ENCODE peak calls at places on chromosomes 11 and 22, in nine cellular contexts. One of them, this sample, is unnamed. For H3K27me3, the result is how much of the 10 kb centered on the place peaks cover.

GRCh38 chr11:73549367-73549766 is 48.5 kb downstream of the FAM168A start:
- DNase-seq in ovary: no peak
- DNase-seq in sigmoid colon: no peak
- DNase-seq in psoas muscle: no peak
- DNase-seq in CD8-positive, alpha-beta memory T cell: no peak
- DNase-seq in right cardiac atrium: no peak
- DNase-seq in kidney epithelial cell: no peak
- DNase-seq in tibial nerve: no peak
- DNase-seq in adipocyte: no peak
- DNase-seq in this sample: no peak

GRCh38 chr11:73249304-73249703 is 22.8 kb upstream of the P2RY6 start:
- DNase-seq in ovary: no peak
- DNase-seq in sigmoid colon: peak
- DNase-seq in tibial nerve: no peak
- DNase-seq in kidney epithelial cell: peak
- DNase-seq in adipocyte: no peak
- DNase-seq in CD8-positive, alpha-beta memory T cell: no peak
- DNase-seq in psoas muscle: no peak
- DNase-seq in right cardiac atrium: no peak
- DNase-seq in this sample: no peak

GRCh38 chr11:68816251-68816776 is 25.4 kb downstream of the CPT1A start:
- DNase-seq in adipocyte: no peak
- DNase-seq in psoas muscle: no peak
- DNase-seq in tibial nerve: no peak
- DNase-seq in right cardiac atrium: peak
- DNase-seq in kidney epithelial cell: no peak
- DNase-seq in ovary: no peak
- DNase-seq in sigmoid colon: no peak
- DNase-seq in CD8-positive, alpha-beta memory T cell: no peak
- DNase-seq in this sample: no peak

GRCh38 chr11:102940714-102941588 is 14.6 kb downstream of the MMP13 start:
- DNase-seq in psoas muscle: no peak
- DNase-seq in adipocyte: peak
- DNase-seq in ovary: no peak
- DNase-seq in CD8-positive, alpha-beta memory T cell: peak
- DNase-seq in sigmoid colon: no peak
- DNase-seq in right cardiac atrium: no peak
- DNase-seq in tibial nerve: no peak
- DNase-seq in kidney epithelial cell: no peak
- DNase-seq in this sample: no peak

GRCh38 chr11:69475866-69476714 is 5.4 kb upstream of the LINC01488 start:
- DNase-seq in sigmoid colon: no peak
- DNase-seq in tibial nerve: no peak
- DNase-seq in right cardiac atrium: peak
- DNase-seq in kidney epithelial cell: no peak
- DNase-seq in ovary: no peak
- DNase-seq in psoas muscle: peak
- DNase-seq in CD8-positive, alpha-beta memory T cell: no peak
- DNase-seq in adipocyte: no peak
- DNase-seq in this sample: no peak

GRCh38 chr22:44595841-44596341 is 97.9 kb upstream of the RTL6 start:
- DNase-seq in sigmoid colon: no peak
- DNase-seq in tibial nerve: no peak
- DNase-seq in CD8-positive, alpha-beta memory T cell: no peak
- DNase-seq in ovary: no peak
- DNase-seq in right cardiac atrium: no peak
- DNase-seq in adipocyte: no peak
- DNase-seq in psoas muscle: no peak
- DNase-seq in kidney epithelial cell: peak
- DNase-seq in this sample: no peak

GRCh38 chr11:75388386-75389275 is 10.7 kb upstream of the RPS3 start:
- DNase-seq in kidney epithelial cell: no peak
- DNase-seq in CD8-positive, alpha-beta memory T cell: peak
- DNase-seq in tibial nerve: peak
- DNase-seq in adipocyte: peak
- DNase-seq in right cardiac atrium: peak
- DNase-seq in ovary: peak
- DNase-seq in sigmoid colon: peak
- DNase-seq in psoas muscle: peak
- DNase-seq in this sample: no peak

GRCh38 chr11:67410369-67410831 is 5.1 kb upstream of the CARNS1 start:
- DNase-seq in sigmoid colon: no peak
- DNase-seq in ovary: no peak
- DNase-seq in psoas muscle: no peak
- DNase-seq in CD8-positive, alpha-beta memory T cell: no peak
- DNase-seq in adipocyte: no peak
- DNase-seq in kidney epithelial cell: no peak
- DNase-seq in tibial nerve: no peak
- DNase-seq in right cardiac atrium: no peak
- DNase-seq in this sample: no peak

GRCh38 chr22:38973289-38974169 is 8.6 kb upstream of the APOBEC3B start:
- DNase-seq in psoas muscle: no peak
- DNase-seq in adipocyte: peak
- DNase-seq in CD8-positive, alpha-beta memory T cell: peak
- DNase-seq in right cardiac atrium: no peak
- DNase-seq in kidney epithelial cell: no peak
- DNase-seq in ovary: peak
- DNase-seq in sigmoid colon: no peak
- DNase-seq in tibial nerve: no peak
- DNase-seq in this sample: no peak

GRCh38 chr11:133065847-133066485 is 466.3 kb downstream of the OPCML start:
- DNase-seq in psoas muscle: no peak
- DNase-seq in adipocyte: no peak
- DNase-seq in CD8-positive, alpha-beta memory T cell: no peak
- DNase-seq in tibial nerve: no peak
- DNase-seq in ovary: no peak
- DNase-seq in kidney epithelial cell: no peak
- DNase-seq in sigmoid colon: no peak
- DNase-seq in right cardiac atrium: no peak
- DNase-seq in this sample: no peak

GRCh38 chr22:50729391-50730012 is 8.5 kb upstream of the ACR start:
- DNase-seq in adipocyte: no peak
- DNase-seq in right cardiac atrium: peak
- DNase-seq in ovary: peak
- DNase-seq in sigmoid colon: peak
- DNase-seq in psoas muscle: no peak
- DNase-seq in tibial nerve: peak
- DNase-seq in kidney epithelial cell: no peak
- DNase-seq in CD8-positive, alpha-beta memory T cell: peak
- DNase-seq in this sample: no peak

GRCh38 chr22:42719656-42720262 is 911 bp downstream of the A4GALT start:
- DNase-seq in right cardiac atrium: peak
- DNase-seq in kidney epithelial cell: no peak
- DNase-seq in sigmoid colon: no peak
- DNase-seq in ovary: no peak
- DNase-seq in tibial nerve: no peak
- DNase-seq in adipocyte: no peak
- DNase-seq in psoas muscle: no peak
- DNase-seq in CD8-positive, alpha-beta memory T cell: no peak
- DNase-seq in this sample: no peak

GRCh38 chr22:22178992-22179391 is 65.6 kb upstream of the VPREB1 start:
- DNase-seq in adipocyte: no peak
- DNase-seq in kidney epithelial cell: no peak
- DNase-seq in right cardiac atrium: no peak
- DNase-seq in psoas muscle: no peak
- DNase-seq in sigmoid colon: no peak
- DNase-seq in tibial nerve: no peak
- DNase-seq in CD8-positive, alpha-beta memory T cell: no peak
- DNase-seq in ovary: no peak
- DNase-seq in this sample: no peak

GRCh38 chr22:22181515-22181959 is 63.0 kb upstream of the VPREB1 start:
- DNase-seq in CD8-positive, alpha-beta memory T cell: no peak
- DNase-seq in adipocyte: no peak
- DNase-seq in ovary: no peak
- DNase-seq in tibial nerve: no peak
- DNase-seq in kidney epithelial cell: peak
- DNase-seq in sigmoid colon: no peak
- DNase-seq in psoas muscle: no peak
- DNase-seq in right cardiac atrium: no peak
- DNase-seq in this sample: no peak

GRCh38 chr22:22178566-22178965 is 66.0 kb upstream of the VPREB1 start:
- DNase-seq in psoas muscle: no peak
- DNase-seq in CD8-positive, alpha-beta memory T cell: no peak
- DNase-seq in kidney epithelial cell: no peak
- DNase-seq in sigmoid colon: no peak
- DNase-seq in right cardiac atrium: no peak
- DNase-seq in ovary: no peak
- DNase-seq in adipocyte: no peak
- DNase-seq in tibial nerve: no peak
- DNase-seq in this sample: no peak

GRCh38 chr22:22180738-22181514 is 63.7 kb upstream of the VPREB1 start:
- DNase-seq in psoas muscle: no peak
- DNase-seq in ovary: no peak
- DNase-seq in kidney epithelial cell: peak
- DNase-seq in tibial nerve: no peak
- DNase-seq in right cardiac atrium: no peak
- DNase-seq in adipocyte: no peak
- DNase-seq in sigmoid colon: no peak
- DNase-seq in CD8-positive, alpha-beta memory T cell: no peak
- DNase-seq in this sample: no peak

GRCh38 chr22:22179858-22180257 is 64.7 kb upstream of the VPREB1 start:
- DNase-seq in kidney epithelial cell: no peak
- DNase-seq in right cardiac atrium: no peak
- DNase-seq in sigmoid colon: no peak
- DNase-seq in CD8-positive, alpha-beta memory T cell: no peak
- DNase-seq in adipocyte: no peak
- DNase-seq in ovary: no peak
- DNase-seq in psoas muscle: no peak
- DNase-seq in tibial nerve: no peak
- DNase-seq in this sample: no peak
- H3K27me3 ChIP-seq in kidney epithelial cell: under half
- H3K27me3 ChIP-seq in right cardiac atrium: under half
- H3K27me3 ChIP-seq in sigmoid colon: under half
- H3K27me3 ChIP-seq in CD8-positive, alpha-beta memory T cell: under half
- H3K27me3 ChIP-seq in adipocyte: half or more
- H3K27me3 ChIP-seq in ovary: under half
- H3K27me3 ChIP-seq in psoas muscle: under half
- H3K27me3 ChIP-seq in tibial nerve: under half
- H3K27me3 ChIP-seq in this sample: under half

GRCh38 chr11:120009938-120010337 is 128.0 kb downstream of the TRIM29 start:
- DNase-seq in psoas muscle: no peak
- DNase-seq in CD8-positive, alpha-beta memory T cell: no peak
- DNase-seq in ovary: no peak
- DNase-seq in sigmoid colon: no peak
- DNase-seq in right cardiac atrium: no peak
- DNase-seq in adipocyte: no peak
- DNase-seq in tibial nerve: no peak
- DNase-seq in kidney epithelial cell: no peak
- DNase-seq in this sample: no peak

GRCh38 chr11:120013325-120014250 is 124.3 kb downstream of the TRIM29 start:
- DNase-seq in psoas muscle: peak
- DNase-seq in right cardiac atrium: peak
- DNase-seq in tibial nerve: no peak
- DNase-seq in kidney epithelial cell: no peak
- DNase-seq in ovary: no peak
- DNase-seq in sigmoid colon: no peak
- DNase-seq in CD8-positive, alpha-beta memory T cell: no peak
- DNase-seq in adipocyte: no peak
- DNase-seq in this sample: peak

GRCh38 chr11:120017582-120017981 is 120.3 kb downstream of the TRIM29 start:
- DNase-seq in adipocyte: no peak
- DNase-seq in sigmoid colon: no peak
- DNase-seq in psoas muscle: no peak
- DNase-seq in kidney epithelial cell: no peak
- DNase-seq in CD8-positive, alpha-beta memory T cell: no peak
- DNase-seq in ovary: no peak
- DNase-seq in tibial nerve: no peak
- DNase-seq in right cardiac atrium: no peak
- DNase-seq in this sample: no peak

GRCh38 chr11:120011836-120012235 is 126.1 kb downstream of the TRIM29 start:
- DNase-seq in adipocyte: no peak
- DNase-seq in sigmoid colon: no peak
- DNase-seq in kidney epithelial cell: no peak
- DNase-seq in CD8-positive, alpha-beta memory T cell: no peak
- DNase-seq in tibial nerve: no peak
- DNase-seq in psoas muscle: no peak
- DNase-seq in right cardiac atrium: no peak
- DNase-seq in ovary: no peak
- DNase-seq in this sample: no peak

DNA sequence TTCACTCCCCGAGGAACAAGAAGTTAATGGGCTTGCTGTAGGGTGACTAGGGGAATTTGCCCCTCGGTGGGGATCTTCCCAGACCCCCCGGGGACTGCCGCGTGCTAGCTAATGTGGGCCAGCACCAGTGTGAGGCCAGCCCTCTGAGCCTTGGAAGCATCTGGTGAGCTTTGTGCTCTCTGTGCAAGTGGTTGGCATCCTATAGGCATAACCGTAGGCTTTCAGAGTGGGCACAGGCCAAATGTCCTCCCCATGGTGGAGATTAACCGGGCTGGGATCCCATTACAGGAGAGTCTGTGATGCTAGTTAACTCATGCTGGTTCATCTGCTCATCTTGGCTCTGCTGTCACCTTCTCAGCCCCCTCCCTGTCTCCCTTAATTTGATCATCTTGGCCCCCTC is 125.7 kb downstream of the TRIM29 start:
- DNase-seq in right cardiac atrium: no peak
- DNase-seq in CD8-positive, alpha-beta memory T cell: no peak
- DNase-seq in psoas muscle: no peak
- DNase-seq in ovary: no peak
- DNase-seq in kidney epithelial cell: no peak
- DNase-seq in tibial nerve: no peak
- DNase-seq in sigmoid colon: no peak
- DNase-seq in adipocyte: no peak
- DNase-seq in this sample: no peak
- H3K27me3 ChIP-seq in right cardiac atrium: under half
- H3K27me3 ChIP-seq in CD8-positive, alpha-beta memory T cell: under half
- H3K27me3 ChIP-seq in psoas muscle: half or more
- H3K27me3 ChIP-seq in ovary: under half
- H3K27me3 ChIP-seq in kidney epithelial cell: under half
- H3K27me3 ChIP-seq in tibial nerve: under half
- H3K27me3 ChIP-seq in sigmoid colon: under half
- H3K27me3 ChIP-seq in adipocyte: half or more
- H3K27me3 ChIP-seq in this sample: half or more

DNA sequence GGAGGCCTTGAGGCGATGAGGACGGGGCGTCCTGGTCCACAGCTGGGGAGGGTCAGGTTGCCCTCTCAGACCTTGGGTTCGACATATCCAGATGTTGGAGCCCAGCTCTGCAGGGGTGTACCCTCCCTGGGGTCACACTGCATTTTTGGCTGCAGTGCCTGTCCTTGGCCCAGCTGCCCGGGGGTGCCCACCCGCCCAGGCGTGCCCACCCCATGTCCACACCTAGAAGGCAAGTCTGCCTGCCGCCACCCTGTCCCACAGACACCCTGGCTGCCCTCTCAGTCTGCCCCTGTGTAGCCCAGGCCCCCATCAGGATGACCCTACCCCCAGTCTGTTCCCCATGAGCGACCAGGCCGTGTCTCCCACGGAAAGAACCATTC is 3.0 kb downstream of the LSP1 start:
- DNase-seq in CD8-positive, alpha-beta memory T cell: no peak
- DNase-seq in sigmoid colon: no peak
- DNase-seq in kidney epithelial cell: no peak
- DNase-seq in tibial nerve: no peak
- DNase-seq in right cardiac atrium: peak
- DNase-seq in adipocyte: no peak
- DNase-seq in ovary: no peak
- DNase-seq in psoas muscle: no peak
- DNase-seq in this sample: no peak
- H3K27me3 ChIP-seq in CD8-positive, alpha-beta memory T cell: under half
- H3K27me3 ChIP-seq in sigmoid colon: under half
- H3K27me3 ChIP-seq in kidney epithelial cell: under half
- H3K27me3 ChIP-seq in tibial nerve: under half
- H3K27me3 ChIP-seq in right cardiac atrium: under half
- H3K27me3 ChIP-seq in adipocyte: under half
- H3K27me3 ChIP-seq in ovary: under half
- H3K27me3 ChIP-seq in psoas muscle: under half
- H3K27me3 ChIP-seq in this sample: under half

GRCh38 chr11:26287067-26287518 is 44.8 kb upstream of the ANO3 start:
- DNase-seq in right cardiac atrium: no peak
- DNase-seq in ovary: no peak
- DNase-seq in kidney epithelial cell: no peak
- DNase-seq in tibial nerve: no peak
- DNase-seq in adipocyte: no peak
- DNase-seq in CD8-positive, alpha-beta memory T cell: no peak
- DNase-seq in psoas muscle: no peak
- DNase-seq in sigmoid colon: no peak
- DNase-seq in this sample: no peak
- H3K27me3 ChIP-seq in right cardiac atrium: under half
- H3K27me3 ChIP-seq in ovary: under half
- H3K27me3 ChIP-seq in kidney epithelial cell: under half
- H3K27me3 ChIP-seq in tibial nerve: under half
- H3K27me3 ChIP-seq in adipocyte: under half
- H3K27me3 ChIP-seq in CD8-positive, alpha-beta memory T cell: under half
- H3K27me3 ChIP-seq in psoas muscle: under half
- H3K27me3 ChIP-seq in sigmoid colon: under half
- H3K27me3 ChIP-seq in this sample: under half

This sample was measured in keratinocyte.